ENCODE peak calls at places on chromosomes 6 and 20, in nine cellular contexts. C, U, X, N, E, J, P, W and M are unnamed samples.

GRCh38 chr6:127554435-127555006 is 22.5 kb upstream of the C6orf58 start:
- DNase-seq in C (peak), U (peak), X (no peak), N (no peak), E (no peak), J (peak), P (no peak), W (no peak), M (no peak)

GRCh38 chr6:105587349-105588115 is 184.7 kb upstream of the PREP start:
- DNase-seq in C (no peak), U (no peak), X (no peak), N (no peak), E (no peak), J (peak), P (no peak), W (no peak), M (no peak)

GRCh38 chr20:10539818-10540553 is 104.9 kb downstream of the SLX4IP start:
- DNase-seq in C (no peak), U (no peak), X (no peak), N (no peak), E (no peak), J (no peak), P (no peak), W (no peak), M (no peak)

GRCh38 chr6:7973603-7974002 is 63.0 kb upstream of the TXNDC5 start:
- DNase-seq in C (no peak), U (no peak), X (no peak), N (no peak), E (no peak), J (peak), P (no peak), W (no peak), M (no peak)

GRCh38 chr20:49276201-49276894 is 1.5 kb downstream of the ZNFX1 start:
- DNase-seq in C (peak), U (no peak), X (no peak), N (no peak), E (no peak), J (peak), P (no peak), W (no peak), M (peak)

GRCh38 chr20:14470977-14471642 is 133.7 kb upstream of the FLRT3 start:
- DNase-seq in C (no peak), U (peak), X (peak), N (no peak), E (no peak), J (no peak), P (no peak), W (no peak), M (no peak)

GRCh38 chr6:39228111-39228971 is 934 bp downstream of the KCNK5 start:
- DNase-seq in C (no peak), U (peak), X (peak), N (no peak), E (no peak), J (no peak), P (no peak), W (no peak), M (no peak)

GRCh38 chr20:57387463-57387862 is 3.7 kb upstream of the RBM38 start:
- DNase-seq in C (no peak), U (no peak), X (peak), N (peak), E (no peak), J (no peak), P (no peak), W (peak), M (no peak)

GRCh38 chr6:83536034-83536646 is 23.8 kb downstream of the PRSS35 start:
- DNase-seq in C (peak), U (peak), X (no peak), N (no peak), E (no peak), J (peak), P (no peak), W (no peak), M (peak)

GRCh38 chr6:166997768-166998255 is 1.4 kb upstream of the CEP43 start:
- DNase-seq in C (peak), U (peak), X (peak), N (peak), E (no peak), J (peak), P (peak), W (peak), M (peak)

GRCh38 chr6:67629268-67629667 is 1005.8 kb upstream of the ADGRB3 start:
- DNase-seq in C (no peak), U (no peak), X (no peak), N (no peak), E (no peak), J (no peak), P (no peak), W (no peak), M (no peak)

GRCh38 chr6:52881996-52882841 is 27.3 kb downstream of the GSTA3 start:
- DNase-seq in C (peak), U (peak), X (peak), N (peak), E (no peak), J (peak), P (peak), W (peak), M (peak)

GRCh38 chr20:1336699-1337387 is 7.9 kb upstream of the SDCBP2 start:
- DNase-seq in C (no peak), U (no peak), X (peak), N (no peak), E (no peak), J (no peak), P (peak), W (peak), M (no peak)

GRCh38 chr6:84554069-84554468 is 210.3 kb downstream of the TBX18 start:
- DNase-seq in C (no peak), U (no peak), X (no peak), N (no peak), E (no peak), J (no peak), P (no peak), W (no peak), M (no peak)

GRCh38 chr6:161079566-161080262 is 88.1 kb downstream of the MAP3K4 start:
- DNase-seq in C (no peak), U (no peak), X (no peak), N (no peak), E (no peak), J (peak), P (no peak), W (no peak), M (no peak)

GRCh38 chr6:317452-318144 is 25.3 kb downstream of the DUSP22 start:
- DNase-seq in C (no peak), U (no peak), X (no peak), N (peak), E (no peak), J (peak), P (no peak), W (no peak), M (peak)

GRCh38 chr20:6533828-6534388 is 233.6 kb upstream of the BMP2 start:
- DNase-seq in C (no peak), U (peak), X (peak), N (no peak), E (no peak), J (peak), P (no peak), W (no peak), M (no peak)

DNA sequence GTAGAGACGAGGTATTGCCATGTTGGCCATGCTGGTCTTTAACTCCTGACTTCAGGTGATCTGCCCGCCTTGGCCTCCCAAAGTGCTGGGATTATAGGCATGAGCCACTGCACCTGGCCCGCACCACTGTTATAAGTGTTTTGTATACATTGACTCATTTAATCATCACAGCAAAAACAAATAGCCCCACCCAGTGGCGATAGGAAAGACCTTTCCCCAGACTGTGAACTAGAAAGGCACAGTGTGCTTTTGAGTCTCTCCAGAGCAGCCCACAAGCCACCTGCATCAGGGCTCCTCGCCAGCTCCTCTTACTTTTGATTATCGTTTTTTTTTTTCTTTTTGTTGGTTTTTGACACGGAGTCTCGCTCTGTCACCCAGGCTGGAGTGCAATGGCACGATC is 27.9 kb upstream of the ZFP64 start:
- DNase-seq in C (no peak), U (no peak), X (no peak), N (no peak), E (no peak), J (peak), P (no peak), W (no peak), M (peak)
- TF ChIP-seq CTCF in C (no peak), U (peak), X (no peak), N (no peak), E (no peak), J (peak), P (no peak), W (no peak), M (no peak)

GRCh38 chr20:21266191-21266536 is 37.0 kb upstream of the XRN2 start:
- DNase-seq in C (no peak), U (no peak), X (no peak), N (no peak), E (no peak), J (no peak), P (no peak), W (no peak), M (no peak)

GRCh38 chr20:21272279-21272678 is 30.9 kb upstream of the XRN2 start:
- DNase-seq in C (no peak), U (no peak), X (no peak), N (no peak), E (no peak), J (peak), P (no peak), W (no peak), M (no peak)

GRCh38 chr20:21272679-21273078 is 30.5 kb upstream of the XRN2 start:
- DNase-seq in C (no peak), U (no peak), X (no peak), N (no peak), E (no peak), J (no peak), P (no peak), W (no peak), M (no peak)

GRCh38 chr20:21270806-21271205 is 32.3 kb upstream of the XRN2 start:
- DNase-seq in C (no peak), U (no peak), X (no peak), N (no peak), E (no peak), J (no peak), P (no peak), W (no peak), M (no peak)

DNA sequence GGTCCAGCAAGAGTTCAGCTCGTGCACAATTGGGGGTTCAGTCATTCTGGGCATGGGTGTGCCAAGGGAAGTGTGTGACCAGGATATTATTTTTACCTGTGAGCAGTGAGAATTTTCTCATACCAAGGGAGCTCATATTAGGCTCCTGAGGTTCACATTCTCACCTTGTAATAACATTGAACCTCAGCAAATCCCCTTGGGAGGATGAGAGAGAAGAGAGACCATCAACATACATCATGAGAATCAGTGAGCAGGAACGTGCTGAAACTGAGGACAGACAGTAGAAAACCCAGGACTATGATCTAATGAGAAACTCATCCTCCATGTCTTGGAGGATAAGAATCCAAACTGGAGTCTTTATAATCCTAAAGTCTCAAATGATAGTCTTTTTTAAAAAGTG is 33.4 kb upstream of the XRN2 start:
- DNase-seq in C (no peak), U (no peak), X (no peak), N (no peak), E (no peak), J (no peak), P (no peak), W (no peak), M (no peak)
- TF ChIP-seq CTCF in C (no peak), U (no peak), X (no peak), N (no peak), E (no peak), J (no peak), P (no peak), W (no peak), M (no peak)

GRCh38 chr6:136343275-136343674 is 53.6 kb upstream of the BCLAF1 start:
- DNase-seq in C (no peak), U (no peak), X (no peak), N (no peak), E (no peak), J (no peak), P (no peak), W (no peak), M (no peak)
- TF ChIP-seq CTCF in C (no peak), U (no peak), X (no peak), N (no peak), E (no peak), J (no peak), P (no peak), W (no peak), M (no peak)

GRCh38 chr6:37694259-37694658 is 3.4 kb downstream of the MDGA1 start:
- DNase-seq in C (no peak), U (no peak), X (no peak), N (no peak), E (no peak), J (no peak), P (no peak), W (no peak), M (no peak)
- TF ChIP-seq CTCF in C (no peak), U (no peak), X (no peak), N (no peak), E (no peak), J (no peak), P (no peak), W (no peak), M (no peak)

GRCh38 chr6:79574636-79575035 is 37.4 kb upstream of the LCA5 start:
- DNase-seq in C (no peak), U (no peak), X (no peak), N (no peak), E (no peak), J (peak), P (no peak), W (no peak), M (no peak)
- TF ChIP-seq CTCF in C (no peak), U (no peak), X (no peak), N (no peak), E (no peak), J (no peak), P (no peak), W (no peak), M (no peak)

DNA sequence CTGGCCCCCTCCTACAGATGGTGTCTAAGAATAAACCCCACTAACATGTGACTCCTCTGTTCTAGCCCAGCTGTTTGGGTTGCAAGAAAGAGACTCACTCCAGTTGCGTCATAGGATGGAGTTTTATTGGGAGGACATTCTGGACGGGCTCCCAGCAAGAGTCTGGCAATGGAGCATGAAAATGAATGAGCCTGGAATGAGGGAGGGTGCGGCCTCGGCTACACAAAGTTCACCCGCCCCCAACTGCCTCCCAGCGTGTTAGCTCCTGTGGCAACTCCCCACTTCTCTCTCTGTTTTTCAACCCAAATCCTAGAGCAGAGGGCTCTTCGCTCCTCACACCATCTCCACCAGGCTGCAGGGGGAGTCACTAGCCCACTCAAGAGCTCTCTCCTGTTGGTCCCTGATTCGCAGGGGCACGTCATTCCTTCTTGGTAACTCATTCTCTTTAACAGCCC is 5.1 kb upstream of the ADAM33 start:
- DNase-seq in C (no peak), U (no peak), X (no peak), N (peak), E (no peak), J (peak), P (peak), W (no peak), M (no peak)
- TF ChIP-seq CTCF in C (no peak), U (no peak), X (no peak), N (no peak), E (no peak), J (no peak), P (no peak), W (no peak), M (no peak)

DNA sequence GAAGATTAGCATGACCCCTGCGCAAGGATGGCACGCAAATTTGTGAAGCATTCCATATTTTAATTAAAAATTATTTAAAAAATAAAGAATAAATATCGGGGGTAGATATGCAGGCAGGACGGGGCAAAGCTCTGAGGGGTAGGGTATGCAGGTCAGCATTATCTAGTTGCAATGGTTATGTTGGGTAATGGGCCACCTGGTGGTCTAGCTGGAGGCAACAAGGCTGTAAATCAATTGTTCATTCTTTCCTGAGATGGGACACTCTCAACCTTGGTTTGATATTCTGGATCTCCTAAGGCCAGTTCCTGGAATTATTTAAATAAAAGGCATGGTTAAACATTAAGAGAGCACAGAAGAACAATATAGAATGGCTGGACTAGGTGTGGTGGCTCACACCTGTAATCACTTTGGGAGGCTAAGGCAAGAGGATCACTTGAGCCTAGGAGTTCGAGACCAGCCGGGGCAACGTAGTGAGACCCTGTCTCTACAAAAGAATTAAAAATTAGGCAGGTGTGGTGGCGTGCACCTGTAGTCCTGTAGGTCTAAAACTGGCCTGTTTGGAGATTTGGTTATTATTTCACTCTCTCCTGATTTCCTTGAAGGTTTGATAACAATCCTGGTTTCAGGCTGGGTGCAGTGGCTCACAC is 15.5 kb downstream of the SRSF6 start:
- DNase-seq in C (no peak), U (no peak), X (no peak), N (no peak), E (no peak), J (no peak), P (no peak), W (no peak), M (no peak)
- TF ChIP-seq CTCF in C (no peak), U (peak), X (no peak), N (no peak), E (no peak), J (no peak), P (no peak), W (no peak), M (no peak)

GRCh38 chr20:63735859-63736718 is at the start of gene LIME1:
- DNase-seq in C (peak), U (no peak), X (peak), N (peak), E (no peak), J (no peak), P (no peak), W (no peak), M (peak)

GRCh38 chr20:63737940-63738686 is 1.5 kb upstream of the SLC2A4RG start:
- DNase-seq in C (peak), U (peak), X (peak), N (peak), E (no peak), J (no peak), P (no peak), W (no peak), M (peak)

GRCh38 chr20:63738687-63739128 is 868 bp upstream of the SLC2A4RG start:
- DNase-seq in C (peak), U (peak), X (peak), N (peak), E (no peak), J (no peak), P (peak), W (peak), M (peak)

GRCh38 chr20:63737690-63737939 is 1.2 kb downstream of the LIME1 start:
- DNase-seq in C (no peak), U (peak), X (no peak), N (no peak), E (no peak), J (no peak), P (no peak), W (no peak), M (no peak)

DNA sequence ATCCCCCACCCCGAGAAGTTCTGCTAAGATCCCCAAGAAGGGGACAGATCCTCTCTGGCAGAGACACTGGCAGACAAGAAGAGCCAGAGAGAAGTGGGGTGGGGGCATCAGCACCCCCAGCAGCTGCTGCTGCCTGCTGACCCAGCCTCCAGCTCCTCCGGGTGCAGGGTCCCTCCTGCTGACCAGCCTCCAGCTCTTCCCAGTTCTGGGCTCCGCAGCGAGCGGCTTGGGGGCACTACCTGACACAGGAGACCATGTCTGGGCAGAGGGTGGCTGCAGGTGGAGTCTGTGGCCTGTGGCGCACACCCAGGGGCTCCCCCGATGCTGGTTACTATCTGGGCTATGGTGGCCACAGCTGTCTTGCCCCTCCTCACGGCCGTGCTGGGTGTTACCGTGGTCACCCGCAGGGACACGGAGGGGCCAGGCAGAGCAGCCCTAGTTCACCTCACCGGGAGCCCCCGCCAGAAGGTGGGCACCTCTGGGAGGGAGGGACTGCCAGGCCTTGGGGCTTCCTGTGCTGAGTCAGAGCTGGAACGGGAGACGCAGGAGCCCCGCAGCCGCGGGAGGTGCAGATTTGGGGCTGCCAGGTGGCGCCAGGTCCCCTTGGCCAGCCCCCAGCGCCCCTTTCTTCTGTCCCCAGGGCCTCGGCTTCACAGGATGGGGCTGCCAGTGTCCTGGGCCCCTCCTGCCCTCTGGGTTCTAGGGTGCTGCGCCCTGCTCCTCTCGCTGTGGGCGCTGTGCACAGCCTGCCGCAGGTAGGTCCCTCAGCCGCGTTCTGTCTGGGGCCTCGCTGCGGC is 627 bp downstream of the LIME1 start:
- DNase-seq in C (peak), U (no peak), X (peak), N (peak), E (no peak), J (no peak), P (no peak), W (no peak), M (peak)
- TF ChIP-seq CTCF in C (no peak), U (no peak), X (no peak), N (no peak), E (no peak), J (no peak), P (no peak), W (no peak), M (no peak)

GRCh38 chr6:98287876-98288275 is 546.5 kb upstream of the POU3F2 start:
- DNase-seq in C (no peak), U (no peak), X (no peak), N (no peak), E (no peak), J (no peak), P (no peak), W (no peak), M (no peak)
- TF ChIP-seq CTCF in C (no peak), U (no peak), X (no peak), N (no peak), E (no peak), J (no peak), P (no peak), W (no peak), M (no peak)